ENCODE peak calls at places on chromosome 3, in seven cellular contexts. R is HCT116, H is H1, Q is K562, C is HepG2, X is SK-N-SH, S is GM12878. P is an unnamed sample.

GRCh38 chr3:156409694-156410093 is 145.2 kb downstream of the SSR3 start:
- DNase-seq in H (no peak), Q (no peak), S (no peak), X (no peak), R (no peak), C (no peak), P (no peak)

GRCh38 chr3:143775401-143775970 is 72.8 kb downstream of the SLC9A9 start:
- DNase-seq in X (peak), S (no peak), Q (peak), H (no peak), R (peak), C (peak), P (peak)

GRCh38 chr3:9385209-9385936 is 12.0 kb upstream of the SETD5 start:
- DNase-seq in X (no peak), R (no peak), Q (no peak), S (no peak), H (no peak), C (no peak), P (no peak)

GRCh38 chr3:49900491-49901153 is 3.1 kb downstream of the MST1R start:
- DNase-seq in C (no peak), H (no peak), X (no peak), S (no peak), Q (no peak), R (peak), P (peak)

GRCh38 chr3:8610961-8611360 is 33.6 kb downstream of the SSUH2 start:
- DNase-seq in R (no peak), S (no peak), H (no peak), X (peak), Q (no peak), C (no peak), P (no peak)

GRCh38 chr3:155230382-155230781 is 63.1 kb downstream of the STRIT1 start:
- DNase-seq in X (no peak), Q (no peak), S (no peak), R (no peak), C (no peak), H (no peak), P (no peak)

GRCh38 chr3:171314341-171314740 is 145.9 kb downstream of the TNIK start:
- DNase-seq in Q (no peak), S (no peak), H (no peak), R (no peak), X (no peak), C (no peak), P (no peak)

GRCh38 chr3:188455748-188456147 is 301.8 kb downstream of the LPP start:
- DNase-seq in X (no peak), Q (no peak), H (no peak), R (no peak), S (no peak), C (no peak), P (no peak)

GRCh38 chr3:9862391-9863235 is 17.4 kb downstream of the CIDEC start:
- DNase-seq in Q (peak), R (no peak), X (peak), C (peak), H (no peak), S (no peak), P (no peak)

GRCh38 chr3:118978393-118978758 is 56.3 kb downstream of the IGSF11 start:
- DNase-seq in H (no peak), C (no peak), S (no peak), Q (no peak), R (no peak), X (no peak), P (no peak)

GRCh38 chr3:146803746-146804145 is 198.6 kb upstream of the PLSCR5 start:
- DNase-seq in R (no peak), X (no peak), C (no peak), H (peak), Q (no peak), S (no peak), P (no peak)

GRCh38 chr3:175287361-175287963 is 428.3 kb downstream of the NAALADL2 start:
- DNase-seq in C (no peak), X (no peak), R (no peak), Q (no peak), S (peak), H (no peak), P (no peak)

GRCh38 chr3:126358038-126358815 is 1.0 kb upstream of the KLF15 start:
- DNase-seq in X (no peak), H (no peak), S (no peak), C (no peak), Q (no peak), R (no peak), P (no peak)
- TF ChIP-seq JUND in X (no peak), H (no peak), S (no peak), C (no peak), Q (no peak), R (no peak), P (no peak)

GRCh38 chr3:32138545-32139104 is 32.2 kb downstream of the GPD1L start:
- DNase-seq in H (no peak), C (no peak), X (peak), R (no peak), S (no peak), Q (no peak), P (no peak)
- TF ChIP-seq JUND in H (no peak), C (no peak), X (no peak), R (no peak), S (no peak), Q (no peak), P (no peak)

DNA sequence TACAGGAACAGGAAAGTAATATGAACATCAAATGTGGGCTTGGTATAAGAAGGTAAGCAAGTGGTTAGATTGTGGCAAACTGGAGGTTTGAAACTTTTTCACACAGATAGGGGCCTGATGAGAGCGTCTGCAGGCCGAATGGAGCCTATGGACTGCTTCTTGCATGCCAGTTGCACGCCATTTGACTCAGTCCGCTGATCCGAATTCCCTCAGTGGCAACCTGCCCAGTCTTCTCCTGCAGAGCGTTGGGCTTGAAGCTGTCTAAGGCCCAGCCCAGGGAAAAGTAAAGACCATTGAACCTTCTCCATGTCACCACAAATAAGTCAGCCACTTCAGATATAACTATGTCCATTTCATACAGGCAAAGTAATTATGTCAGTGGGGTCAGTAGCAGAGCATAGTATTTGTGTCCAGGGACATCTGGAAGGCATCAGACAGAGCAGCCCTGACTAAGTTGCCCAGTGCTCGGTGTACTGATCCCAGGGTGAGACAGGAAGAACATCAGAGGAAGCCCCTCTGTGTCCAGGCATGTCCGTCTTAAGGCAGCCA is 45.9 kb downstream of the ZBTB38 start:
- DNase-seq in R (no peak), C (no peak), S (no peak), X (no peak), H (no peak), Q (no peak), P (no peak)
- TF ChIP-seq JUND in R (no peak), C (no peak), S (no peak), X (no peak), H (no peak), Q (no peak), P (no peak)

GRCh38 chr3:114380233-114380645 is 86.4 kb downstream of the TIGIT start:
- DNase-seq in C (no peak), S (no peak), X (no peak), H (no peak), R (peak), Q (no peak), P (no peak)
- TF ChIP-seq JUND in C (no peak), S (no peak), X (peak), H (no peak), R (no peak), Q (no peak), P (no peak)

GRCh38 chr3:45610129-45610528 is 15.6 kb downstream of the LIMD1 start:
- DNase-seq in C (no peak), R (no peak), X (no peak), Q (no peak), S (no peak), H (no peak), P (no peak)

GRCh38 chr3:45613781-45614180 is 19.2 kb downstream of the LIMD1 start:
- DNase-seq in S (no peak), C (no peak), R (no peak), X (no peak), H (no peak), Q (no peak), P (no peak)

GRCh38 chr3:45612918-45613602 is 18.5 kb downstream of the LIMD1 start:
- DNase-seq in H (no peak), R (no peak), Q (no peak), S (peak), X (no peak), C (no peak), P (peak)

GRCh38 chr3:45612138-45612537 is 17.6 kb downstream of the LIMD1 start:
- DNase-seq in C (no peak), Q (no peak), H (no peak), X (no peak), S (no peak), R (no peak), P (no peak)

GRCh38 chr3:45611619-45612018 is 17.1 kb downstream of the LIMD1 start:
- DNase-seq in R (no peak), Q (no peak), H (no peak), C (peak), S (no peak), X (no peak), P (no peak)
- TF ChIP-seq JUND in R (no peak), Q (no peak), H (no peak), C (no peak), S (no peak), X (no peak), P (no peak)

DNA sequence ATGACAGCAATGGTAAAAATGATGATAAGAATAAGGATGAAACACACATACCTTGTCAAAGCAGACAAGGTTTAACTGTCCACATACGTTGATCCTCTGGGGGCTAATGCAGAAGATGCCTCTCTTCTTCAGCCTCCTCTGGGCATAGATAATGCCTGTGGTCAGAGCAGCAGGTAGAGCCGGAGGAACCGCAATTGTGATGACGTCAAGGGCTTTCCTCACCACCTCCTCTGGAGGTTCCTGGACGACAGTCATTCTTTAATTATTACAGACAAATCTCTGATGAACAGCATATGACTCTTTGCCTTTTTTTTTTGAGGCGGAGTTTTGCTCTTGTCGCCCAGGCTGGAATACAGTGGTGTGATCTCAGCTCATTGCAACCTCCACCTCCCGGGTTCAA is 86.3 kb upstream of the ATP13A5 start:
- DNase-seq in C (no peak), S (no peak), X (no peak), H (no peak), R (no peak), Q (no peak), P (no peak)
- TF ChIP-seq JUND in C (no peak), S (no peak), X (no peak), H (no peak), R (no peak), Q (no peak), P (no peak)

GRCh38 chr3:184944221-184944620 is 132.3 kb downstream of the VPS8 start:
- DNase-seq in Q (no peak), H (no peak), X (no peak), S (no peak), C (no peak), R (no peak), P (no peak)

GRCh38 chr3:184945886-184946625 is 134.1 kb downstream of the VPS8 start:
- DNase-seq in Q (peak), C (no peak), S (no peak), X (no peak), H (no peak), R (no peak), P (no peak)

GRCh38 chr3:184946922-184947321 is 135.0 kb downstream of the VPS8 start:
- DNase-seq in C (no peak), X (no peak), R (no peak), S (no peak), Q (no peak), H (no peak), P (no peak)

GRCh38 chr3:184941408-184941807 is 129.4 kb downstream of the VPS8 start:
- DNase-seq in R (no peak), S (no peak), Q (no peak), C (no peak), X (no peak), H (no peak), P (no peak)

GRCh38 chr3:184942735-184943134 is 130.8 kb downstream of the VPS8 start:
- DNase-seq in X (no peak), Q (no peak), S (no peak), C (no peak), R (no peak), H (no peak), P (no peak)
- TF ChIP-seq JUND in X (no peak), Q (no peak), S (no peak), C (no peak), R (no peak), H (no peak), P (no peak)

DNA sequence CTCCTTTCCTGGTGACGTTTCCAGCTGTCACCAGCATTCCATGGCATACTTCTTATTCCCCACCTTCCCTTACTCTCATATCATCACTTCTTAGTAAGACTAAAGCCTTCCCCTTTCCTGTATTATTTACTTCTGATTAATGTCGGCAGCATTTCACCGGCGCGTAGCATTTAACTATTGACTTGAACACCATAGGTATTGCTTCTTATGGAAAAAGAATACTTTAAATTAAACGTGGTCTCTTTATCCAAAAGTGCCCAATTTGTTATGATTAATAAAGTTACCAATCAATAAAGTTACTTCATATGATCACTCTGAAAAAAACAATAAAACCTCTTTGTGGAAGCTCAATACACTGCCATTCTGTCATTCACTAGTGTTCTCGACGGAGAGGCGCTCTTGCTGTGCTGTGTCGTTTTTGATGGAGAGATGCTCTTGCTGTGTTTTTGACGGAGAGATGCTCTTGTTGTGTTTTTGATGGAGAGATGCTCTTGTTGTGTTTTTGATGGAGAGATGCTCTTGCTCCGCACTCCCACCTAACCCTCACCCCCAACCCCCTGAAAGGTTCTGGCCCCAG is 165.0 kb downstream of the XXYLT1 start:
- DNase-seq in X (no peak), S (no peak), R (no peak), H (no peak), Q (no peak), C (no peak), P (no peak)
- TF ChIP-seq JUND in X (no peak), S (no peak), R (no peak), H (no peak), Q (no peak), C (no peak), P (no peak)

GRCh38 chr3:138670409-138670808 is 61.8 kb downstream of the FAIM start:
- DNase-seq in S (no peak), X (no peak), C (no peak), Q (no peak), R (no peak), H (no peak), P (peak)
- TF ChIP-seq JUND in S (no peak), X (no peak), C (no peak), Q (no peak), R (no peak), H (no peak), P (no peak)

P was measured in T47D.